ENCODE peak calls at places on chromosomes 5 and 9, in six cellular contexts. H is amniotic epithelial cell; K is stimulated activated CD4-positive, alpha-beta T cell treated with anti-CD3 and anti-CD28 coated beads, Interleukin-2, amount 100 ng/mL, for 48 hours; T is Right ventricle myocardium superior; Z is esophagus squamous epithelium; J is IMR-90. L is an unnamed sample.

GRCh38 chr5:109516385-109516784 is 106.6 kb upstream of the PJA2 start:
- DNase-seq in H (peak; percentile 70), K (no peak), T (no peak), Z (no peak), J (peak; percentile 10), L (no peak)

GRCh38 chr9:136703231-136703870 is 9.0 kb upstream of the DIPK1B start:
- DNase-seq in H (no peak), K (no peak), T (no peak), Z (no peak), J (no peak), L (no peak)

GRCh38 chr5:43036856-43037711 is 3.0 kb downstream of the ANXA2R start:
- DNase-seq in H (peak; percentile 56), K (no peak), T (peak; percentile 50), Z (no peak), J (peak; percentile 59), L (no peak)

GRCh38 chr9:87537625-87538024 is 40.0 kb downstream of the DAPK1 start:
- DNase-seq in H (no peak), K (no peak), T (no peak), Z (no peak), J (no peak), L (no peak)

GRCh38 chr5:178287791-178288105 is 55.1 kb upstream of the PHYKPL start:
- DNase-seq in H (no peak), K (no peak), T (peak; percentile 48), Z (no peak), J (no peak), L (no peak)

GRCh38 chr5:10288600-10289213 is 19.0 kb downstream of the CMBL start:
- DNase-seq in H (no peak), K (no peak), T (peak; percentile 85), Z (no peak), J (no peak), L (peak; percentile 99)

GRCh38 chr9:127809002-127809561 is 6.4 kb downstream of the FPGS start:
- DNase-seq in H (no peak), K (no peak), T (no peak), Z (no peak), J (no peak), L (no peak)

GRCh38 chr5:178590141-178590923 is at the start of gene COL23A1:
- DNase-seq in H (peak; percentile 30), K (peak; percentile 24), T (peak; percentile 81), Z (no peak), J (peak; percentile 43), L (no peak)

GRCh38 chr9:137448569-137448962 is 7.4 kb upstream of the ENTPD8 start:
- DNase-seq in H (no peak), K (no peak), T (peak; percentile 22), Z (no peak), J (no peak), L (no peak)

GRCh38 chr9:94085062-94085639 is 887 bp downstream of the PTPDC1 start:
- DNase-seq in H (peak; percentile 31), K (no peak), T (no peak), Z (no peak), J (peak; percentile 68), L (no peak)

GRCh38 chr5:92907914-92908606 is 673.0 kb downstream of the NR2F1-AS1 start:
- DNase-seq in H (peak; percentile 38), K (no peak), T (no peak), Z (no peak), J (peak; percentile 75), L (no peak)

GRCh38 chr5:158456756-158457155 is 597.8 kb upstream of the CLINT1 start:
- DNase-seq in H (peak; percentile 88), K (no peak), T (no peak), Z (no peak), J (peak; percentile 94), L (no peak)

GRCh38 chr9:136135326-136136126 is 16.9 kb upstream of the TMEM250 start:
- DNase-seq in H (no peak), K (no peak), T (no peak), Z (no peak), J (no peak), L (no peak)

GRCh38 chr5:45507174-45507573 is 189.0 kb downstream of the HCN1 start:
- DNase-seq in H (no peak), K (no peak), T (no peak), Z (no peak), J (no peak), L (peak; percentile 82)

GRCh38 chr5:168365581-168366081 is 74.2 kb downstream of the WWC1 start:
- DNase-seq in H (peak; percentile 56), K (no peak), T (no peak), Z (no peak), J (peak; percentile 58), L (no peak)

GRCh38 chr5:25060575-25060974 is 415.8 kb upstream of the CDH10 start:
- DNase-seq in H (no peak), K (no peak), T (no peak), Z (no peak), J (no peak), L (no peak)

GRCh38 chr5:14165375-14166091 is 22.4 kb downstream of the TRIO start:
- DNase-seq in H (no peak), K (no peak), T (no peak), Z (no peak), J (peak; percentile 95), L (no peak)

GRCh38 chr9:113708821-113709713 is 167.0 kb upstream of the ZNF618 start:
- DNase-seq in H (no peak), K (no peak), T (no peak), Z (no peak), J (no peak), L (no peak)

GRCh38 chr9:108271646-108272349 is 584.0 kb downstream of the ACTL7B start:
- DNase-seq in H (peak; percentile 43), K (no peak), T (no peak), Z (no peak), J (peak; percentile 88), L (no peak)

GRCh38 chr5:127011961-127012644 is 18.3 kb downstream of the MARCHF3 start:
- DNase-seq in H (no peak), K (no peak), T (no peak), Z (no peak), J (peak; percentile 20), L (no peak)

GRCh38 chr5:178327446-178327845 is 94.8 kb upstream of the PHYKPL start:
- DNase-seq in H (no peak), K (no peak), T (no peak), Z (no peak), J (no peak), L (no peak)

GRCh38 chr9:31137151-31137849 is 1247.1 kb upstream of the ACO1 start:
- DNase-seq in H (peak; percentile 98), K (no peak), T (no peak), Z (no peak), J (peak; percentile 76), L (no peak)

GRCh38 chr9:137089232-137089947 is 2.6 kb downstream of the MAN1B1 start:
- DNase-seq in H (no peak), K (no peak), T (no peak), Z (no peak), J (no peak), L (no peak)

GRCh38 chr5:132136906-132137305 is 63.3 kb downstream of the CSF2 start:
- DNase-seq in H (peak; percentile 61), K (no peak), T (no peak), Z (no peak), J (peak; percentile 88), L (no peak)